ENCODE peak calls at places on chromosomes 16 and 17, in four cellular contexts. R is hippocampal formation, G is SK-N-SH, P is psoas muscle. Q is an unnamed sample.
A peak's percentile ranks its signal among the peaks of the same experiment; 100 is the strongest.

GRCh38 chr16:69483611-69484010 is 59.2 kb downstream of the CYB5B start:
- DNase-seq in R (no peak), G (no peak), P (no peak), Q (no peak)

GRCh38 chr17:58330997-58331814 is 2.6 kb upstream of the TSPOAP1 start:
- DNase-seq in R (no peak), G (peak; percentile 20), P (no peak), Q (no peak)

GRCh38 chr17:39197380-39198185 is at the start of gene CACNB1:
- DNase-seq in R (peak; percentile 62), G (peak; percentile 95), P (peak; percentile 83), Q (no peak)

GRCh38 chr16:53131363-53132071 is 76.7 kb downstream of the CHD9 start:
- DNase-seq in R (no peak), G (peak; percentile 88), P (peak; percentile 74), Q (peak; percentile 28)

GRCh38 chr16:56972898-56973689 is 11.3 kb downstream of the CETP start:
- DNase-seq in R (no peak), G (no peak), P (no peak), Q (no peak)

GRCh38 chr17:59001158-59001814 is 105.4 kb downstream of the TRIM37 start:
- DNase-seq in R (no peak), G (no peak), P (no peak), Q (no peak)

GRCh38 chr17:81513669-81514484 is 1.3 kb upstream of the ACTG1 start:
- DNase-seq in R (no peak), G (no peak), P (peak; percentile 74), Q (no peak)

GRCh38 chr16:63735456-63735855 is 1386.4 kb downstream of the CDH11 start:
- DNase-seq in R (no peak), G (no peak), P (no peak), Q (no peak)

GRCh38 chr17:16446338-16446983 is 31.1 kb downstream of the TRPV2 start:
- DNase-seq in R (no peak), G (no peak), P (no peak), Q (no peak)

GRCh38 chr17:72666519-72666874 is 426.0 kb downstream of the SLC39A11 start:
- DNase-seq in R (no peak), G (no peak), P (no peak), Q (no peak)

GRCh38 chr16:57299009-57299718 is 14.7 kb upstream of the PLLP start:
- DNase-seq in R (no peak), G (peak; percentile 69), P (peak; percentile 64), Q (no peak)

GRCh38 chr16:89123001-89123830 is 29.6 kb downstream of the ACSF3 start:
- DNase-seq in R (no peak), G (no peak), P (peak; percentile 12), Q (no peak)

GRCh38 chr17:78674595-78675315 is 97.6 kb upstream of the DNAH17 start:
- DNase-seq in R (no peak), G (peak; percentile 74), P (no peak), Q (no peak)

GRCh38 chr17:1829189-1829578 is 518 bp downstream of the SMYD4 start:
- DNase-seq in R (no peak), G (no peak), P (peak; percentile 46), Q (no peak)

GRCh38 chr17:45087496-45087975 is 26.4 kb downstream of the NMT1 start:
- DNase-seq in R (no peak), G (no peak), P (no peak), Q (no peak)

GRCh38 chr17:21295036-21295952 is 10.8 kb downstream of the MAP2K3 start:
- DNase-seq in R (no peak), G (peak; percentile 79), P (peak; percentile 34), Q (no peak)

GRCh38 chr16:24721830-24722238 is 7.6 kb upstream of the TNRC6A start:
- DNase-seq in R (no peak), G (no peak), P (no peak), Q (no peak)

GRCh38 chr17:3935140-3935542 is 18.9 kb upstream of the P2RX1 start:
- DNase-seq in R (no peak), G (peak; percentile 75), P (peak; percentile 49), Q (no peak)

GRCh38 chr16:49463529-49463928 is 89.9 kb downstream of the C16orf78 start:
- DNase-seq in R (no peak), G (no peak), P (no peak), Q (no peak)

GRCh38 chr17:37676115-37676925 is 33.1 kb upstream of the DDX52 start:
- DNase-seq in R (no peak), G (no peak), P (no peak), Q (no peak)

GRCh38 chr16:57575468-57576277 is 33.2 kb downstream of the ADGRG5 start:
- DNase-seq in R (no peak), G (no peak), P (no peak), Q (no peak)

GRCh38 chr17:66855204-66855603 is 20.3 kb downstream of the CACNG5 start:
- DNase-seq in R (no peak), G (no peak), P (no peak), Q (no peak)

GRCh38 chr17:34442387-34443111 is 79.5 kb upstream of the CCL1 start:
- DNase-seq in R (no peak), G (no peak), P (no peak), Q (no peak)

GRCh38 chr16:58732545-58733247 is 1.4 kb downstream of the GOT2 start:
- DNase-seq in R (no peak), G (no peak), P (no peak), Q (no peak)

GRCh38 chr16:72876221-72876620 is 171.7 kb downstream of the ZFHX3 start:
- DNase-seq in R (no peak), G (no peak), P (peak; percentile 74), Q (no peak)

GRCh38 chr17:3049705-3050295 is 13.6 kb downstream of the OR1D5 start:
- DNase-seq in R (no peak), G (no peak), P (no peak), Q (no peak)

GRCh38 chr17:44170499-44171201 is at the start of gene ASB16:
- DNase-seq in R (no peak), G (peak; percentile 48), P (peak; percentile 63), Q (no peak)

GRCh38 chr16:1431497-1432270 is 806 bp downstream of the PERCC1 start:
- DNase-seq in R (no peak), G (no peak), P (no peak), Q (no peak)

GRCh38 chr17:19250421-19251141 is 13.4 kb downstream of the EPN2 start:
- DNase-seq in R (peak; percentile 89), G (peak; percentile 32), P (no peak), Q (no peak)

GRCh38 chr16:48049832-48050231 is 106.0 kb downstream of the ABCC12 start:
- DNase-seq in R (no peak), G (no peak), P (no peak), Q (no peak)

GRCh38 chr16:88737298-88738166 is 31.2 kb downstream of the CTU2 start:
- DNase-seq in R (peak; percentile 31), G (peak; percentile 94), P (peak; percentile 70), Q (no peak)

GRCh38 chr17:3381957-3382356 is 4.2 kb downstream of the OR3A2 start:
- DNase-seq in R (no peak), G (no peak), P (no peak), Q (no peak)

GRCh38 chr17:6495450-6496115 is 51.3 kb downstream of the PIMREG start:
- DNase-seq in R (no peak), G (no peak), P (no peak), Q (no peak)

GRCh38 chr17:39996162-39996561 is 15.6 kb downstream of the PSMD3 start:
- DNase-seq in R (no peak), G (no peak), P (no peak), Q (no peak)

GRCh38 chr16:50674831-50675230 is 6.3 kb downstream of the SNX20 start:
- DNase-seq in R (no peak), G (no peak), P (no peak), Q (no peak)

GRCh38 chr17:78676415-78677302 is 99.5 kb upstream of the DNAH17 start:
- DNase-seq in R (no peak), G (no peak), P (no peak), Q (no peak)